ENCODE peak calls at places on chromosome 17, in four cellular contexts. One of them, this sample, is unnamed.

GRCh38 chr17:41868568-41868967 is 3.3 kb upstream of the KLHL11 start:
- DNase-seq in caudate nucleus: no peak
- DNase-seq in fibroblast of villous mesenchyme: no peak
- DNase-seq in AG04450: no peak
- DNase-seq in this sample: no peak

GRCh38 chr17:36001862-36002603 is 680 bp upstream of the CCL15 start:
- DNase-seq in caudate nucleus: no peak
- DNase-seq in fibroblast of villous mesenchyme: no peak
- DNase-seq in AG04450: no peak
- DNase-seq in this sample: peak

GRCh38 chr17:78278139-78278741 is 46.8 kb downstream of the TMEM235 start:
- DNase-seq in caudate nucleus: no peak
- DNase-seq in fibroblast of villous mesenchyme: peak
- DNase-seq in AG04450: no peak
- DNase-seq in this sample: peak

GRCh38 chr17:75539969-75540729 is 14.7 kb downstream of the LLGL2 start:
- DNase-seq in caudate nucleus: no peak
- DNase-seq in fibroblast of villous mesenchyme: peak
- DNase-seq in AG04450: no peak
- DNase-seq in this sample: no peak

GRCh38 chr17:67280279-67280678 is 35.3 kb upstream of the HELZ start:
- DNase-seq in caudate nucleus: no peak
- DNase-seq in fibroblast of villous mesenchyme: peak
- DNase-seq in AG04450: no peak
- DNase-seq in this sample: no peak

GRCh38 chr17:77801545-77802332 is 156.8 kb upstream of the TNRC6C start:
- DNase-seq in caudate nucleus: no peak
- DNase-seq in fibroblast of villous mesenchyme: no peak
- DNase-seq in AG04450: no peak
- DNase-seq in this sample: no peak

GRCh38 chr17:50129303-50129945 is 536 bp downstream of the SAMD14 start:
- DNase-seq in caudate nucleus: no peak
- DNase-seq in fibroblast of villous mesenchyme: no peak
- DNase-seq in AG04450: no peak
- DNase-seq in this sample: no peak

GRCh38 chr17:50396261-50397110 is 837 bp downstream of the LRRC59 start:
- DNase-seq in caudate nucleus: no peak
- DNase-seq in fibroblast of villous mesenchyme: peak
- DNase-seq in AG04450: no peak
- DNase-seq in this sample: peak

GRCh38 chr17:2029911-2030778 is at the start of gene DPH1:
- DNase-seq in caudate nucleus: peak
- DNase-seq in fibroblast of villous mesenchyme: peak
- DNase-seq in AG04450: peak
- DNase-seq in this sample: peak

GRCh38 chr17:37697331-37697730 is 47.5 kb downstream of the HNF1B start:
- DNase-seq in caudate nucleus: no peak
- DNase-seq in fibroblast of villous mesenchyme: no peak
- DNase-seq in AG04450: no peak
- DNase-seq in this sample: no peak